ENCODE peak calls at places on chromosomes 6 and 20, in four cellular contexts. A is AG04450, Z is fibroblast of lung, Q is choroid plexus epithelial cell. F is an unnamed sample.
A peak's percentile ranks its signal among the peaks of the same experiment; 100 is the strongest.

GRCh38 chr20:8639112-8639778 is 429.6 kb upstream of the PLCB4 start:
- DNase-seq in Z (no peak), A (no peak), Q (no peak), F (no peak)

GRCh38 chr6:20400476-20401402 is 940 bp upstream of the E2F3 start:
- DNase-seq in Z (peak; percentile 44), A (no peak), Q (peak; percentile 56), F (peak; percentile 84)

GRCh38 chr6:33716890-33717632 is 5.6 kb upstream of the UQCC2 start:
- DNase-seq in Z (no peak), Q (no peak), A (no peak), F (peak; percentile 72)

GRCh38 chr20:25037288-25038102 is 20.4 kb downstream of the ACSS1 start:
- DNase-seq in Q (no peak), A (no peak), Z (no peak), F (no peak)

GRCh38 chr20:54134445-54135220 is 39.2 kb downstream of the CYP24A1 start:
- DNase-seq in A (no peak), Z (no peak), Q (peak; percentile 50), F (peak; percentile 53)

GRCh38 chr6:84809504-84809903 is 45.1 kb upstream of the TBX18 start:
- DNase-seq in Q (no peak), A (no peak), Z (no peak), F (no peak)

GRCh38 chr6:134029495-134030455 is 22.6 kb downstream of the SLC2A12 start:
- DNase-seq in Q (peak; percentile 94), A (no peak), Z (peak; percentile 63), F (peak; percentile 26)

GRCh38 chr6:105688573-105688972 is 285.7 kb upstream of the PREP start:
- DNase-seq in A (no peak), Z (no peak), Q (no peak), F (no peak)

GRCh38 chr6:69044534-69044933 is 409.5 kb downstream of the ADGRB3 start:
- DNase-seq in Z (peak; percentile 80), Q (peak; percentile 28), A (no peak), F (no peak)

GRCh38 chr6:5302220-5302946 is 41.1 kb downstream of the FARS2 start:
- DNase-seq in Z (no peak), A (no peak), Q (peak; percentile 41), F (no peak)

GRCh38 chr6:48087448-48087847 is 23.5 kb downstream of the PTCHD4 start:
- DNase-seq in A (no peak), Q (peak; percentile 77), Z (peak; percentile 74), F (peak; percentile 43)

GRCh38 chr6:143183735-143184134 is 123.0 kb downstream of the AIG1 start:
- DNase-seq in A (no peak), Z (no peak), Q (no peak), F (no peak)

GRCh38 chr6:157059781-157060180 is 263.5 kb downstream of the TMEM242 start:
- DNase-seq in A (no peak), Z (peak; percentile 13), Q (no peak), F (no peak)

GRCh38 chr20:48668451-48668946 is 159.3 kb downstream of the PREX1 start:
- DNase-seq in Q (peak; percentile 49), A (no peak), Z (peak; percentile 82), F (no peak)

GRCh38 chr6:140816696-140817095 is 1316.0 kb upstream of the GJE1 start:
- DNase-seq in Z (peak; percentile 2), Q (no peak), A (no peak), F (no peak)

GRCh38 chr6:156662025-156662445 is 115.1 kb upstream of the ARID1B start:
- DNase-seq in Z (no peak), A (no peak), Q (no peak), F (peak; percentile 66)

GRCh38 chr6:117711369-117711768 is 36.1 kb downstream of the NUS1 start:
- DNase-seq in Z (no peak), Q (no peak), A (no peak), F (peak; percentile 16)

GRCh38 chr6:45881705-45882435 is 133.8 kb downstream of the CLIC5 start:
- DNase-seq in A (no peak), Z (no peak), Q (no peak), F (no peak)

GRCh38 chr6:156943816-156944215 is 166.6 kb downstream of the ARID1B start:
- DNase-seq in A (no peak), Z (no peak), Q (no peak), F (no peak)

GRCh38 chr20:34863421-34863965 is 9.2 kb downstream of the GGT7 start:
- DNase-seq in A (no peak), Z (no peak), Q (no peak), F (no peak)

GRCh38 chr6:25100288-25100687 is 164.5 kb upstream of the RIPOR2 start:
- DNase-seq in Z (peak; percentile 28), A (no peak), Q (peak; percentile 8), F (peak; percentile 7)

GRCh38 chr20:58235010-58235409 is 6.6 kb upstream of the ANKRD60 start:
- DNase-seq in Q (no peak), Z (no peak), A (no peak), F (no peak)

GRCh38 chr6:111377558-111378120 is 105.4 kb downstream of the REV3L start:
- DNase-seq in A (no peak), Q (peak; percentile 58), Z (no peak), F (no peak)

DNA sequence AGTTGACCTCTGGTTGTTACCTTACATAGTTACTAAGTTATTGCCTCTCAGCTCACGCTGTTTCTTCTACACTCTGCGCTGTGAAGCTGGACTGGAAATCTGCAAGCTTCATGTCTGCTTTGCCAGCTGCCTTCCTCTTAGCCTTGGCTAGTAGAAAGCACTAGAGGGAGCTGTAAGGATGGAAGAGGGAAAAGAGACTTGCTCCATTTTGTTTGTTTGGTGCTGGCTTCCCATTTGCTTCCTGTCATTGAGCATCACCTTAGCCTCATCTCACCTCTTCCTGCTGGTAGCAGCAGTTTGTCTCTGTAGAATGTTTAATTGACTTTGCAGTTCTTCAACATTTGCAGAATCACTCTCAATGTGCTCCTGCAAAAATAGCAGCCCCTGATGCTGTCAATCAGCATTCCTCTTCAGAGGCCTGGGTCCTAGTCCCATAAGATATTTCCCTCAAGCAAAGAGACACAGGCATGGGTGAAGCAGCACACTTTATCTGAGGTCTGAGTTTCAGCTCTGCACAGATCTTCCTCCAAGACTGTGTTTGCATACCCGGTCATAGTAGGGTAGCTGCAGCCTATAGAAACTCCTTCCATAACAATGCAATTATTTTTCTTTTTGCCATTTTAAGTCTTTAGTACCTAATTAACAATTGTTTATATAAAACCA is 302.2 kb upstream of the EPHA7 start:
- DNase-seq in Q (peak; percentile 87), A (no peak), Z (peak; percentile 67), F (peak; percentile 25)
- TF ChIP-seq CTCF in Q (peak; percentile 96), A (no peak), Z (no peak), F (no peak)

DNA sequence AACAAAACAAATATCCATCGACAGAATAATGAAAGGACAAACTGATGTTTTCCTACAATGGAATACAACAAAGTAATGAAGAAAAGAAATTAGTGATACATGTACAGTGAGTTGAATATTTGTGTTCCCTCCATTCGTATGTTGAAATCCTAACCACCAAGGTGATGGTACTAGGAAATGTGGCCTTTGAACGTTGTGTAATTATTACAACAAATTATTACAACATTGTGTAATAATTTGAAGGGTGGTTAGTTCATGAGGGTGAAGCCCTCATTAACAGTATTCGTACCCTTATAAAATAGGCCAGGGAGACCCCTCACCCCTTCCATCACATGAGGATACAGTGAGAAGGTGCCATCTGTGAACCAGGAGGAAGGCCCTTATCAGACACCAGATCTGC is 339.4 kb downstream of the BMP2 start:
- DNase-seq in Z (no peak), A (no peak), Q (no peak), F (no peak)
- TF ChIP-seq CTCF in Z (no peak), A (no peak), Q (no peak), F (no peak)

GRCh38 chr20:62141397-62142251 is 1.6 kb downstream of the PSMA7 start:
- DNase-seq in Z (peak; percentile 46), A (no peak), Q (peak; percentile 56), F (peak; percentile 42)
- TF ChIP-seq CTCF in Z (peak; percentile 39), A (peak; percentile 50), Q (peak; percentile 71), F (no peak)

DNA sequence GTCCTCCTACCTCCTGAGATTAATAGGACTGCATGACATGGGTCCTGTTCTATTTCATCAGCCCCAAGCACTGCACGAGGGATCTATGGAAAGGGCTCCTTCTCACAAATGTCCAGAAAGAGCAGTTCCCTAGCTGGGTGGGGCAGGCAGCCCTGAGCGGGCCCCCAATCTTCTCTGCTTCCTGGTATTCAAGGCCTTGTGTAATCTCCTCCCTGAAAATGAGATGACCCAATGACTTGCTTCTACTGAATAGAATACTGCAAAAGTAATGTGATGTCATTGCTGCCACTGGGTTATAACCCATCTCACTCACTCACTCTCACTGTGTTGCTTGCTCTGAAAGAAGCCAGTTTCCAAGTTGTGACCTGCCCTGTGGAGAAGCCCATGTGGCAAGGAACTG is 126.4 kb downstream of the OPRM1 start:
- DNase-seq in Z (peak; percentile 21), A (no peak), Q (no peak), F (no peak)
- TF ChIP-seq CTCF in Z (no peak), A (no peak), Q (no peak), F (no peak)

GRCh38 chr20:62406635-62407176 is 379 bp downstream of the CABLES2 start:
- DNase-seq in Z (no peak), A (no peak), Q (no peak), F (no peak)

GRCh38 chr20:62405981-62406513 is 1.0 kb downstream of the CABLES2 start:
- DNase-seq in Q (no peak), Z (no peak), A (no peak), F (no peak)

GRCh38 chr20:62408640-62409039 is 1.6 kb upstream of the CABLES2 start:
- DNase-seq in Q (no peak), A (no peak), Z (no peak), F (no peak)

GRCh38 chr20:62408055-62408454 is 970 bp upstream of the CABLES2 start:
- DNase-seq in A (no peak), Q (no peak), Z (no peak), F (no peak)

DNA sequence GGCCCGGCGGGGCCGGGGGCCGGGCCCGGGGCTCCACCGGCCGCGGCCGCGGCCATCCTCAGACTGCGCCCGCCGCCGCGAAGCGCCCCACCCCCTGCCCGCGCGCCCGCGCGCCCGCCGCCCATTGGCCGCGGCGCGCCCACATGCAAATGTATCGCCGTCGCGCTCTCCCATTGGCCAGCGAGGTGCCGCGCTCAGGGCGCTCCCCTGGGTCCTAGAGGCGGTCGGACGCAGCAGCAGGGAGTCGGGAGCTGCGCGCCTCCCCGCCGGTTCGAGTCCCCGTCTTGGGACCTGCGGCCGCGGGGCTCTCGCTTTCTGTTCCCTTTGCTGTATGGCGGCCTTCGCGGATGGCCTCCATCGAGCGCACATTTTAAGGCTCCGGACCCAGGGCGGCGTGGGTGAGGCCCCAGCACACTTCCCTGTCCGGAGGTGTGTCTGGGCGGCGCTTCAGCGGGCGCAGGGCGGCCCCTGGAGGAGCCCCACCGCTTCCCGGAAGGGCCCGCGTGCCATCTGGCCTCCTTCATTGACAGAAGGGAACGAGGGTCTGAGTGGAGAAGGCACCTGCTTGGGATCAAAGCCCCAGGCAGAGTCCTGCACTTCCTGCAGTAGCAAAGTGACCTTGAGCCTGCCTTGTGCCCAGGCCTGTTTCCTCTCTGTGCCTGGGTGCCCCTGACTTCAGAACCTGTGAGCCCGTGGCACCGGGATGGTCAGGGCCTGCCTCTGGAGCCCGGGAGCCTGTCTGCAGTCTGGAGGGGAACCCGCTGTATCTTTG is at the start of gene CABLES2:
- DNase-seq in Z (peak; percentile 92), A (peak; percentile 66), Q (peak; percentile 95), F (peak; percentile 94)
- TF ChIP-seq CTCF in Z (no peak), A (no peak), Q (no peak), F (peak; percentile 6)

GRCh38 chr6:119720160-119720559 is 370.6 kb upstream of the MAN1A1 start:
- DNase-seq in Z (peak; percentile 15), Q (peak; percentile 10), A (no peak), F (peak; percentile 16)
- TF ChIP-seq CTCF in Z (peak; percentile 8), Q (peak; percentile 38), A (peak; percentile 40), F (no peak)

GRCh38 chr6:107080036-107080435 is 35.3 kb downstream of the BEND3 start:
- DNase-seq in Z (no peak), Q (no peak), A (no peak), F (peak; percentile 20)
- TF ChIP-seq CTCF in Z (no peak), Q (peak; percentile 49), A (peak; percentile 32), F (peak; percentile 20)